ENCODE peak calls at places on chromosomes 5 and 9, in six cellular contexts. E is BJ, G is chondrocyte, I is RWPE1, Z is A549, C is progenitor cell of endocrine pancreas. P is an unnamed sample.

GRCh38 chr9:92790542-92791527 is 26.2 kb upstream of the BICD2 start:
- DNase-seq in E (no peak), G (no peak), I (peak; percentile 92), Z (peak; percentile 73), C (peak; percentile 68), P (no peak)

GRCh38 chr9:129838707-129839259 is 3.5 kb downstream of the USP20 start:
- DNase-seq in E (peak; percentile 73), G (no peak), I (peak; percentile 84), Z (no peak), C (no peak), P (no peak)

GRCh38 chr9:116174347-116174746 is 20.8 kb downstream of the PAPPA start:
- DNase-seq in E (no peak), G (no peak), I (peak; percentile 55), Z (peak; percentile 60), C (no peak), P (no peak)

GRCh38 chr5:88452820-88453219 is 184.2 kb upstream of the TMEM161B start:
- DNase-seq in E (no peak), G (no peak), I (no peak), Z (no peak), C (peak; percentile 12), P (peak; percentile 39)

GRCh38 chr5:119049824-119050449 is 20.9 kb upstream of the DMXL1 start:
- DNase-seq in E (no peak), G (no peak), I (no peak), Z (peak; percentile 29), C (no peak), P (no peak)

GRCh38 chr5:170681013-170681433 is 102.5 kb upstream of the GABRP start:
- DNase-seq in E (no peak), G (no peak), I (peak; percentile 63), Z (peak; percentile 6), C (peak; percentile 71), P (peak; percentile 64)

GRCh38 chr9:134320916-134321570 is 5.2 kb upstream of the RXRA start:
- DNase-seq in E (no peak), G (peak; percentile 64), I (no peak), Z (no peak), C (no peak), P (no peak)

GRCh38 chr9:36357639-36358038 is 42.4 kb downstream of the RNF38 start:
- DNase-seq in E (no peak), G (no peak), I (no peak), Z (no peak), C (no peak), P (no peak)

GRCh38 chr9:124372038-124372437 is 43.2 kb downstream of the PSMB7 start:
- DNase-seq in E (no peak), G (no peak), I (no peak), Z (no peak), C (no peak), P (no peak)

GRCh38 chr5:179732918-179733763 is 519 bp downstream of the MAML1 start:
- DNase-seq in E (no peak), G (no peak), I (peak; percentile 39), Z (peak; percentile 54), C (peak; percentile 29), P (no peak)

GRCh38 chr5:6715758-6716633 is 2.8 kb downstream of the TENT4A start:
- DNase-seq in E (no peak), G (no peak), I (no peak), Z (no peak), C (no peak), P (no peak)

GRCh38 chr9:118595719-118596305 is 773.4 kb downstream of the BRINP1 start:
- DNase-seq in E (no peak), G (no peak), I (peak; percentile 45), Z (peak; percentile 65), C (no peak), P (no peak)
- TF ChIP-seq CTCF in E (peak; percentile 28), G (peak; percentile 81), I (peak; percentile 52), Z (peak; percentile 67), C (peak; percentile 60), P (no peak)

GRCh38 chr5:149238540-149238939 is 33.1 kb upstream of the AFAP1L1 start:
- DNase-seq in E (no peak), G (no peak), I (no peak), Z (no peak), C (no peak), P (no peak)
- TF ChIP-seq CTCF in E (peak; percentile 41), G (peak; percentile 60), I (no peak), Z (no peak), C (no peak), P (no peak)

GRCh38 chr9:73269430-73270101 is 117.9 kb downstream of the ANXA1 start:
- DNase-seq in E (no peak), G (no peak), I (no peak), Z (peak; percentile 29), C (no peak), P (no peak)
- TF ChIP-seq CTCF in E (no peak), G (peak; percentile 69), I (peak; percentile 20), Z (peak; percentile 53), C (peak; percentile 52), P (peak; percentile 25)

GRCh38 chr9:131657456-131657855 is 82.4 kb downstream of the RAPGEF1 start:
- DNase-seq in E (no peak), G (no peak), I (no peak), Z (no peak), C (no peak), P (no peak)

GRCh38 chr9:131657890-131658752 is 81.8 kb downstream of the RAPGEF1 start:
- DNase-seq in E (peak; percentile 70), G (no peak), I (peak; percentile 97), Z (peak; percentile 67), C (no peak), P (no peak)

GRCh38 chr9:131657031-131657377 is 82.9 kb downstream of the RAPGEF1 start:
- DNase-seq in E (no peak), G (no peak), I (no peak), Z (no peak), C (no peak), P (no peak)

GRCh38 chr9:131660466-131661405 is 79.1 kb downstream of the RAPGEF1 start:
- DNase-seq in E (no peak), G (no peak), I (no peak), Z (no peak), C (no peak), P (no peak)

DNA sequence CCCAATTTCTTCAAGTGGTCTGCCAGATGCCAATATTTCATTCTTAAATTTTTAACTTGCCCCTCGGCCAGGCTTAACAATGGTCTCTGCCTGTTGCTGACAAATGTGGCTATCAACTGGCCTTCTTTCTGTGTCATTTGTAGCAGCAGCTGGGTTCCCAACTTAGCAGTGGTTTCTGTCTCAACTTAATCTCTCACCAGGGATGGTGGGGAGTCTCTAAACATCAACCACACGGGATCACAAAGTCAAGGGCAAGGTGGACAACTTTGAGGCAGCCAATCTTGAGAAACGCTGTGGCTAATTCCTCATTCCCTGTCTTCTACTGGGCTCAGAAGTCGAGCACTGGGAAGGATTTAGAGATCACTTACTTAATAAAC is 81.1 kb downstream of the RAPGEF1 start:
- DNase-seq in E (no peak), G (no peak), I (no peak), Z (no peak), C (no peak), P (no peak)
- TF ChIP-seq CTCF in E (no peak), G (no peak), I (no peak), Z (no peak), C (no peak), P (no peak)

DNA sequence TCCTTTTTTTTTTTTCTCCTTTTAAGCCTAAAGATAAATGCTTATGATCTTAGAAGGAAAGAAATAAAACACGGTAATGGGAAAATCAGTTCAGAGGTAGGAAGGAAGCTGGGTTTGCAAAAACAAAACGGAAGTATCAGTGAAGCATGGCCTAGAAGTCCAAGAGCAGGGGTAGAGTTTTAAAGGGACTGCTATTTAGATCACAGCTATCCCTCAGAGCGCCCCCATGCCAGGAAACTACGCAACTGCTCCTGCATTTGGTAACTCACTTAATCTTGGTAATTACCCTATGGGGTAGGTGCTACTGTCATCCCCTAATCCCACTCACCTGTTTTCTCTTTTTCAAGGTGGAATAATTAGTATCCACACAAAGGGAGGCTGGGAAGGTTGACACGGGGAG is 16.0 kb downstream of the TLE1 start:
- DNase-seq in E (no peak), G (no peak), I (no peak), Z (no peak), C (no peak), P (no peak)
- TF ChIP-seq CTCF in E (no peak), G (no peak), I (no peak), Z (no peak), C (no peak), P (no peak)

P was measured in mesothelial cell of epicardium.